ENCODE peak calls at places on chromosomes 11 and 22, in seven cellular contexts. V is sigmoid colon, X is body of pancreas, C is heart right ventricle, Y is fibroblast of villous mesenchyme, Q is lower leg skin, R is foreskin fibroblast. T is an unnamed sample.

GRCh38 chr11:45158210-45158644 is 11.8 kb downstream of the PRDM11 start:
- DNase-seq in X (no peak), C (no peak), R (no peak), V (peak), Y (peak), Q (no peak), T (no peak)

GRCh38 chr11:17578296-17578695 is 31.2 kb downstream of the OTOG start:
- DNase-seq in C (no peak), Y (no peak), R (no peak), Q (no peak), V (no peak), X (no peak), T (no peak)

GRCh38 chr22:38788417-38788816 is 5.5 kb downstream of the DNAL4 start:
- DNase-seq in R (peak), Y (peak), V (peak), Q (peak), X (peak), C (peak), T (peak)

GRCh38 chr11:69471329-69472052 is 10.0 kb upstream of the LINC01488 start:
- DNase-seq in C (no peak), Q (no peak), R (peak), V (no peak), Y (peak), X (no peak), T (no peak)

GRCh38 chr11:118434553-118435232 is 1.6 kb upstream of the KMT2A start:
- DNase-seq in V (peak), C (peak), Q (peak), Y (peak), R (no peak), X (peak), T (peak)

GRCh38 chr22:19800761-19801244 is 40.2 kb downstream of the TBX1 start:
- DNase-seq in Q (no peak), R (no peak), Y (peak), C (no peak), V (peak), X (no peak), T (no peak)

GRCh38 chr22:44243761-44244160 is 63.0 kb downstream of the PARVG start:
- DNase-seq in X (no peak), Q (no peak), R (no peak), C (no peak), V (no peak), Y (no peak), T (no peak)

GRCh38 chr22:25114369-25115362 is 85.0 kb upstream of the CRYBB3 start:
- DNase-seq in X (no peak), Y (no peak), V (no peak), R (no peak), C (no peak), Q (no peak), T (no peak)

GRCh38 chr11:83007909-83008580 is 63.7 kb downstream of the RAB30 start:
- DNase-seq in V (no peak), Y (peak), C (peak), R (no peak), X (peak), Q (no peak), T (peak)
- H3K4me3 ChIP-seq in V (no peak), Y (no peak), C (no peak), R (no peak), X (no peak), Q (no peak), T (peak)

DNA sequence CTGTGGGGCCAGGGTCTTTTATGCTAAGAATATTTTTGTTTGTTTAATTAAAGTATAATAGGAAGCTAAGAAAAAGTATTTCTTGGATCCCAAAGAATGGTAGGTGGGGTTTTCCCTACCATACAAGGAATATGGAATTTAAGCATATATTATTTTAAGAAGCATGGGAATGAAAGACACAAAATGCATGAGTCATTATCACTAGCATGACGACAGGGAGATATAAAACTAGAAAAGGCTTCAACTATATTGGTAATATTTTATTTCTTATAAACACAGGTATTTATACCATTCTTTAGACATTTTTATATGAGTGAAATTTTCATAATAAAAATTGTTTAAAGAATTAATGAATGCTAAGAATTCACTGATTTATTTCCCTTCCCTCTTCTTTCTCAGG is 39.3 kb upstream of the SOX6 start:
- DNase-seq in V (no peak), Q (no peak), R (no peak), Y (no peak), X (no peak), C (no peak), T (no peak)
- H3K4me3 ChIP-seq in V (no peak), Q (no peak), R (no peak), Y (no peak), X (no peak), C (no peak), T (no peak)

GRCh38 chr22:42284230-42284591 is 13.8 kb upstream of the TCF20 start:
- DNase-seq in Y (no peak), X (no peak), R (no peak), Q (no peak), V (no peak), C (no peak), T (no peak)

GRCh38 chr22:42282252-42282942 is 11.9 kb upstream of the TCF20 start:
- DNase-seq in Q (no peak), V (peak), C (no peak), R (no peak), Y (no peak), X (no peak), T (peak)

GRCh38 chr22:42281706-42282251 is 11.3 kb upstream of the TCF20 start:
- DNase-seq in R (no peak), V (peak), X (no peak), Q (no peak), Y (no peak), C (no peak), T (no peak)

GRCh38 chr22:42283288-42284229 is 13.1 kb upstream of the TCF20 start:
- DNase-seq in Q (no peak), C (no peak), V (no peak), X (no peak), R (peak), Y (no peak), T (no peak)

DNA sequence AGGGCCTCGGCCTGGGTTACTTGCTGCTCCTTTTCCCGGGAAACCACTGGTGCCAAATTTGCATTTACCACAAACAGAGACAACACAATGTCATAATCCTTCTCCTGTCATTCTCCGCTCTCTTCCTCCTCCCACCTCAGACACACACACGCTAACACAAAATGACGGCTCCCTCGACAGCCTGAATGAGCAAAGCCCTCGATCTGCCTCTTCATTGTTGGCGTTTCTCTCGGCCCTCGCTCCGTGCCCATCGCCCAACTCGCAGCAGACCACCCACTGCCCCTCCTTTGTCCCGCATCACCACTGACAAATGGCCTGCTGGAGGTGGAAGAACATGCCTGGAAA is 12.5 kb upstream of the TCF20 start:
- DNase-seq in Q (no peak), V (no peak), Y (no peak), C (no peak), R (no peak), X (no peak), T (no peak)
- H3K4me3 ChIP-seq in Q (no peak), V (peak), Y (no peak), C (peak), R (no peak), X (no peak), T (peak)

GRCh38 chr22:40043086-40043485 is 48.3 kb downstream of the FAM83F start:
- DNase-seq in C (peak), V (peak), R (no peak), Q (peak), X (peak), Y (no peak), T (no peak)
- H3K4me3 ChIP-seq in C (peak), V (no peak), R (no peak), Q (no peak), X (no peak), Y (no peak), T (no peak)

DNA sequence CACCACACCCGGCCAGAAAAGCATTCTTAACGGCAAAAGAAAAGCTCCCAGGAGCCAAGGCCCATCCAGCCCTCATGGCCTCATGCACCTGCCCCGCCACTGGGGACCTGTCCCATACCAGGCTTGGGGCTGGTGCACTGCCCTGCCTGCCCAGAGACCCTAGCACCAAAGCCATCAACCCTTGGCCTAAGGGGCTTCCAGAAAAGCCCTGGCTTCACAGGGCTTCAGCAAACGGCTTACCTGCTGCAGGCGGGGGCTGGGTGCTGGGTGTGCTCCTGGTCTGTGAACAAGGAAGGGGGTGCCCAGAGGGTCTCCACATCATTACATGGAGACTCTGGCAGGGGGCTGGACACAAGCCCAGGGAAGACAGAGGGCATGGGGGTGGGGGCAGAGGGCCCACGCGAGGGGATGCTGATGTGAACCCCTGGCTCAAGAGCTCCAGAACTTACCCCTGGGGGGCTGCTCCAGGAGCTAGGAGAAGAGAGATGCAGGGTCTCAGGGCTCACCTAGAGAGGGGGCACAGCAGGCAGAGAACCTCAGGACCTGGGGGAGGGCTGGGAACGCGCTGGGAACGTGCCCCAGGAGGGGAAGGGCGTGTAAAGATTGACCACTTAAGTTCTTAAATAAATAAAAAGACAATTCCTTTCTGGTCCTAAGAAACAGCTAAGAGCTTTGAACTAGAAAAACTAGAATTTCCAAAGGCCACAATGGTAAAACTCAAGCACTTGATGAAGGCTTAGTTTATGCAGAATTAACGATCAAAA is 89.3 kb downstream of the CELSR1 start:
- DNase-seq in X (no peak), V (no peak), C (no peak), Q (no peak), R (no peak), Y (no peak), T (no peak)
- H3K4me3 ChIP-seq in X (no peak), V (no peak), C (no peak), Q (no peak), R (no peak), Y (no peak), T (no peak)

GRCh38 chr11:78039391-78039918 is 16.4 kb upstream of the KCTD14 start:
- DNase-seq in R (no peak), C (no peak), X (no peak), V (no peak), Y (no peak), Q (no peak), T (no peak)
- H3K4me3 ChIP-seq in R (no peak), C (no peak), X (no peak), V (no peak), Y (no peak), Q (no peak), T (peak)

GRCh38 chr11:73291781-73292180 is 16.3 kb upstream of the ARHGEF17 start:
- DNase-seq in X (no peak), R (no peak), Y (no peak), V (no peak), C (no peak), Q (no peak), T (no peak)

GRCh38 chr11:73293356-73293936 is 14.6 kb upstream of the ARHGEF17 start:
- DNase-seq in R (no peak), C (no peak), V (no peak), Y (no peak), X (no peak), Q (no peak), T (no peak)

GRCh38 chr11:73291196-73291595 is 16.9 kb upstream of the ARHGEF17 start:
- DNase-seq in X (no peak), Y (no peak), C (no peak), V (no peak), Q (no peak), R (no peak), T (no peak)

GRCh38 chr11:73290536-73290935 is 17.5 kb upstream of the ARHGEF17 start:
- DNase-seq in Q (no peak), V (no peak), C (no peak), Y (no peak), X (no peak), R (no peak), T (no peak)

DNA sequence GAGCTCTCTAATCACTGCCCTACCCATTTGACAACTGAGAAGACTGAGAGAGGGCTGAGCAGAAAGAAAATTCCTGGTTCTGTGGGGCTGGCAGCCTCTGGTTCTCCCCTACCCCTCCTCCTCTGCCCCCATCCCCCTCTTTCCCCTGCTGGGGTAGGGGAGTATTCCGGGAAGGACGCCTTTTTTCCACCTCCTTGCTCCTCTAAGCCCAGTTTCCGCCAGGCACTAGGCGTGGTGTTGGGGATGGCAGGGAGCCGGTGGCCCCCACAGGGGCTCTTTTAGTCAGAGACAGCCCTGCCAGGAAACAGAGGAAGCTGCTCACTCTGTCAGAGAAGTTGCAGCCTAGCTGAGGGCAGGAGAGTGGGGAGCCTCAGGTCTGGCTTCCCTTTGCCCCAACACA is 15.6 kb upstream of the ARHGEF17 start:
- DNase-seq in X (no peak), V (no peak), C (no peak), Q (no peak), Y (no peak), R (no peak), T (no peak)
- H3K4me3 ChIP-seq in X (no peak), V (no peak), C (no peak), Q (no peak), Y (no peak), R (no peak), T (no peak)

GRCh38 chr11:71449596-71449995 is 1.4 kb upstream of the DHCR7 start:
- DNase-seq in R (no peak), C (no peak), Q (no peak), Y (no peak), V (peak), X (no peak), T (no peak)
- H3K4me3 ChIP-seq in R (peak), C (no peak), Q (no peak), Y (peak), V (no peak), X (no peak), T (peak)

DNA sequence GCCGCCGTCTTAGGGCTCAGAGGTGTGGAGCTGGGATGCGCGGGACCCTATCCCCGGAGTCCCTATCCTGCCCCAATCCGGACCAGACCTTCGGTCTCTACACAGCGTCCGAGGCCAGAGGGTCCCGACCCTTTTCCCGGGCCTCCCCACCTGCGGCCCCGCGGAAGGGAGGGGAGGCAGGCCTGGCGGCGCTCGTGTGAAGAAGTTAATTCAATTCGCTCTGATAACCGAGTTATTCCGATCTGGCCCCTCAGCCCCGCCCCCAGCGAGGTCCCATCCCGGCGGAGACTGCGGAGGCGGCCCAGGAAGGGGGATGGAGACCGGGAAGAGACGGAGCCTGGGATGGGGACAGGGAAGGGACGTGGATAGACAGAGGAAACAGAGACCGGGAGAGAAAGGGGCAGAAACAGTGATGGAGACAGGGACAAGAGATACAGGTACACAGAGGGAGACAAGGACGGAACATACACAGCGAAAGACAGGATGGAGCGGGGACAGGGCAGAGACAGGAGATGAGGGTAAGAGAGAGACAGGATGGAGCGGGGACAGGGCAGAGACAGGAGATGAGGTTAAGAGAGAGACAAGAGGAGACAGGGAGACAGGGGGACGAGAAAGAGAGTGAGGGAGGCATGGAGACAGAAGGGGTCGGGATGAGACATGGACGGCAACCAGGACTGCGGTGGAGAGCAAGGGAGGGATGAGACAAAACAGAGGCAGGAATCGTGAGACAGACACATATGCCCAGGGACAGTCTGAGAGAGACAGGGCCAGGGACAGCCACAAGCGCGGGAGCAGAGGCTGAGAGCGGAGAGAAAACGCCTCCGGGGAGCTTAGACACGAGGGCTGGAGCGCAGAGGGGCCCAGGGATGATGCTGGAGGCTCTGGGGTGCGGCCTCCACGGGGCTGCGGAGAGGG is 598 bp upstream of the PHOX2A start:
- DNase-seq in X (no peak), Y (no peak), V (no peak), R (no peak), Q (no peak), C (no peak), T (no peak)
- H3K4me3 ChIP-seq in X (no peak), Y (peak), V (no peak), R (no peak), Q (no peak), C (peak), T (no peak)

GRCh38 chr11:116287866-116288265 is 484.9 kb downstream of the BUD13 start:
- DNase-seq in X (no peak), Y (no peak), Q (no peak), V (no peak), C (no peak), R (no peak), T (no peak)

GRCh38 chr11:116282481-116282880 is 490.3 kb downstream of the BUD13 start:
- DNase-seq in Y (no peak), V (no peak), X (no peak), C (no peak), R (no peak), Q (no peak), T (no peak)

GRCh38 chr11:116283300-116283699 is 489.5 kb downstream of the BUD13 start:
- DNase-seq in R (no peak), Q (no peak), Y (no peak), V (no peak), X (no peak), C (no peak), T (no peak)

GRCh38 chr11:116281173-116282160 is 491.3 kb downstream of the BUD13 start:
- DNase-seq in Q (no peak), R (no peak), Y (no peak), X (no peak), C (no peak), V (no peak), T (no peak)

DNA sequence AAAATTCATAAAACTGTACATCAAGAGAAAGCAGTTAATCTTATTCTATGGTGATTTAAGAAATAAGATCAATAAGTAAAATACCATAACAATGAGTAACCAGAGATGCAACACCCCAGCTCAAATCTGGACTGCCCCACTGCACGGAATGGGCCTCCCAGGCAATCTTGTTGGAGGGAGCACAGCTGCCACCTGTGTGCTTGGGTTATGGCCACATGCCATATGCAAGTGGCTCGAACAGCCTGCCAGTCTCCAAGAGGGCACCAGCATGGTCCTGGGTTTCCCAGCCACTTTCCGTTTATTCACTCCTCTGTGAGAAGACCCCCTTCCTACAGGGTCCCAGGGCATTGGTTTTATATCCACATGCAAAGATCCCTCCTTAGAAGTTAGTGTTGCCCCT is 487.9 kb downstream of the BUD13 start:
- DNase-seq in Y (no peak), Q (no peak), X (no peak), R (no peak), C (no peak), V (no peak), T (peak)
- H3K4me3 ChIP-seq in Y (no peak), Q (no peak), X (no peak), R (no peak), C (no peak), V (no peak), T (no peak)

T was measured in dorsolateral prefrontal cortex.